ENCODE peak calls at places on chromosomes 1 and 21, in seven cellular contexts. F is iPS-NIHi11, M is right cardiac atrium, J is myocyte, N is RCC 7860, W is T-helper 1 cell, Y is NCI-H774. O is an unnamed sample.

GRCh38 chr1:54883349-54884102 is 3.5 kb downstream of the DHCR24 start:
- DNase-seq in F (no peak), Y (no peak), N (no peak), J (no peak), W (no peak), M (peak), O (no peak)

GRCh38 chr1:34412597-34413392 is 236.1 kb downstream of the C1orf94 start:
- DNase-seq in W (no peak), Y (no peak), N (no peak), M (no peak), J (no peak), F (no peak), O (no peak)

GRCh38 chr1:162942903-162943567 is 82.1 kb upstream of the CCDC190 start:
- DNase-seq in W (no peak), Y (no peak), F (peak), M (no peak), N (no peak), J (peak), O (no peak)

GRCh38 chr1:111595807-111596206 is 23.8 kb upstream of the RAP1A start:
- DNase-seq in N (no peak), J (no peak), M (no peak), W (no peak), Y (no peak), F (no peak), O (no peak)

GRCh38 chr1:12486401-12487005 is 131.5 kb downstream of the DHRS3 start:
- DNase-seq in F (no peak), N (peak), M (peak), W (no peak), J (no peak), Y (no peak), O (no peak)

GRCh38 chr1:84370266-84370665 is 28.0 kb upstream of the DNASE2B start:
- DNase-seq in M (no peak), N (no peak), Y (no peak), W (no peak), F (no peak), J (no peak), O (no peak)

GRCh38 chr1:218521414-218522169 is 176.5 kb downstream of the TGFB2 start:
- DNase-seq in J (no peak), F (peak), M (peak), Y (peak), N (no peak), W (peak), O (peak)

GRCh38 chr1:14924455-14925325 is 228.9 kb upstream of the TMEM51 start:
- DNase-seq in J (peak), Y (no peak), W (no peak), M (peak), N (peak), F (peak), O (peak)

GRCh38 chr21:45997495-45998275 is 16.1 kb downstream of the COL6A1 start:
- DNase-seq in J (no peak), W (no peak), F (peak), M (peak), Y (no peak), N (no peak), O (peak)

GRCh38 chr1:181587870-181588438 is 104.6 kb downstream of the CACNA1E start:
- DNase-seq in W (no peak), M (no peak), F (peak), Y (no peak), J (no peak), N (no peak), O (no peak)

GRCh38 chr1:160024195-160024905 is 7.4 kb downstream of the PIGM start:
- DNase-seq in W (no peak), F (no peak), Y (no peak), M (no peak), J (no peak), N (no peak), O (no peak)

GRCh38 chr1:195851804-195852203 is 756.4 kb downstream of the KCNT2 start:
- DNase-seq in Y (no peak), W (no peak), J (peak), F (no peak), M (no peak), N (no peak), O (no peak)

GRCh38 chr1:169874229-169874628 is 19.5 kb downstream of the SCYL3 start:
- DNase-seq in J (peak), N (no peak), F (no peak), M (no peak), Y (no peak), W (no peak), O (no peak)

GRCh38 chr1:228120351-228121091 is 11.4 kb upstream of the MRPL55 start:
- DNase-seq in W (no peak), M (no peak), F (no peak), Y (no peak), N (no peak), J (peak), O (no peak)

GRCh38 chr1:39167632-39168209 is 36.8 kb upstream of the MACF1 start:
- DNase-seq in M (no peak), W (no peak), Y (no peak), F (no peak), N (no peak), J (peak), O (no peak)

O was measured in nephron progenitor cell.